ENCODE peak calls at places on chromosomes 12 and 14, in four cellular contexts. O is activated T-cell treated with anti-CD3 and anti-CD28 coated beads, Interleukin-2, amount 50 U/mL, for 24 hours; Z is cardiac fibroblast; M is NCI-H1092 treated with DMSO at 0.1 percent for 48 hours. A is an unnamed sample.

GRCh38 chr14:83164016-83164415 is 1630.4 kb upstream of the SEL1L start:
- DNase-seq in O (no peak), M (no peak), Z (peak; percentile 7), A (no peak)

GRCh38 chr12:132559652-132560420 is 50.5 kb downstream of the LRCOL1 start:
- DNase-seq in M (peak; percentile 40), O (no peak), Z (peak; percentile 33), A (no peak)

GRCh38 chr14:59761851-59762250 is 108.7 kb downstream of the RTN1 start:
- DNase-seq in M (no peak), O (no peak), Z (no peak), A (no peak)

GRCh38 chr12:47032644-47033043 is 46.8 kb upstream of the PCED1B start:
- DNase-seq in O (no peak), M (peak; percentile 83), Z (peak; percentile 84), A (no peak)

GRCh38 chr14:106141242-106142220 is 615.1 kb downstream of the TMEM121 start:
- DNase-seq in Z (no peak), M (no peak), O (peak; percentile 56), A (no peak)

GRCh38 chr14:35506927-35507326 is 27.0 kb upstream of the INSM2 start:
- DNase-seq in O (no peak), M (no peak), Z (peak; percentile 57), A (no peak)

GRCh38 chr12:117854339-117855012 is 114.3 kb downstream of the KSR2 start:
- DNase-seq in O (peak; percentile 55), Z (peak; percentile 58), M (peak; percentile 25), A (peak; percentile 58)

GRCh38 chr12:91327889-91328288 is 145.3 kb upstream of the DCN start:
- DNase-seq in O (no peak), Z (peak; percentile 30), M (no peak), A (no peak)

GRCh38 chr14:79404874-79405273 is 806.4 kb downstream of the DIO2 start:
- DNase-seq in Z (no peak), M (no peak), O (no peak), A (no peak)

GRCh38 chr14:49050836-49051235 is 535.3 kb downstream of the RPS29 start:
- DNase-seq in Z (no peak), O (no peak), M (no peak), A (no peak)

GRCh38 chr14:61308198-61308597 is 13.2 kb upstream of the PRKCH start:
- DNase-seq in Z (peak; percentile 27), O (no peak), M (no peak), A (no peak)

GRCh38 chr14:54609576-54609975 is 42.6 kb downstream of the SAMD4A start:
- DNase-seq in O (no peak), Z (no peak), M (no peak), A (no peak)

GRCh38 chr14:66471584-66471983 is 14.6 kb upstream of the CCDC196 start:
- DNase-seq in M (no peak), Z (no peak), O (no peak), A (no peak)

GRCh38 chr14:23172096-23172495 is 11.4 kb downstream of the SLC7A8 start:
- DNase-seq in Z (no peak), O (no peak), M (no peak), A (no peak)

GRCh38 chr14:23916038-23916437 is 37.5 kb upstream of the DHRS4 start:
- DNase-seq in Z (no peak), O (no peak), M (peak; percentile 8), A (no peak)

GRCh38 chr12:52151153-52151858 is 40.5 kb downstream of the KRT80 start:
- DNase-seq in M (no peak), Z (no peak), O (no peak), A (no peak)

GRCh38 chr12:91986084-91986483 is 159.6 kb downstream of the BTG1 start:
- DNase-seq in O (no peak), Z (peak; percentile 56), M (no peak), A (no peak)

GRCh38 chr14:68195126-68195525 is 375.5 kb downstream of the RAD51B start:
- DNase-seq in O (no peak), M (peak; percentile 92), Z (no peak), A (no peak)

GRCh38 chr12:109378579-109378978 is 30.9 kb downstream of the MYO1H start:
- DNase-seq in M (no peak), O (no peak), Z (no peak), A (no peak)

GRCh38 chr14:97712471-97712870 is 915.3 kb downstream of the VRK1 start:
- DNase-seq in O (no peak), M (no peak), Z (no peak), A (no peak)

A was measured in left lobe of liver.